ENCODE peak calls at places on chromosome 19, in five cellular contexts. D, A, J, H and L are unnamed samples.

GRCh38 chr19:10517760-10518443 is 655 bp upstream of the S1PR5 start:
- DNase-seq in A (peak; percentile 45), J (no peak), H (peak; percentile 28), D (peak; percentile 55), L (no peak)

GRCh38 chr19:49950956-49951526 is 9.9 kb downstream of the SIGLEC11 start:
- DNase-seq in J (no peak), A (no peak), H (no peak), D (no peak), L (no peak)

GRCh38 chr19:49786432-49786831 is 19.6 kb downstream of the AP2A1 start:
- DNase-seq in A (no peak), D (peak; percentile 52), H (no peak), J (no peak), L (no peak)

GRCh38 chr19:38736036-38736412 is 8.2 kb downstream of the CAPN12 start:
- DNase-seq in D (peak; percentile 71), H (peak; percentile 10), A (peak; percentile 81), J (peak; percentile 32), L (peak; percentile 67)

GRCh38 chr19:37468961-37469777 is at the start of gene ZNF570:
- DNase-seq in A (peak; percentile 86), D (no peak), J (peak; percentile 68), H (peak; percentile 89), L (peak; percentile 92)

GRCh38 chr19:6678690-6679109 is 8.7 kb upstream of the TNFSF14 start:
- DNase-seq in H (no peak), A (no peak), J (peak; percentile 57), D (no peak), L (peak; percentile 40)

GRCh38 chr19:48989701-48990291 is 3.3 kb downstream of the GYS1 start:
- DNase-seq in J (no peak), H (no peak), A (no peak), D (peak; percentile 51), L (no peak)

GRCh38 chr19:52991484-52991883 is 22.2 kb upstream of the ERVV-1 start:
- DNase-seq in D (no peak), A (no peak), H (no peak), J (no peak), L (no peak)

GRCh38 chr19:30077851-30078355 is 135.9 kb downstream of the URI1 start:
- DNase-seq in D (no peak), H (no peak), J (no peak), A (no peak), L (no peak)

GRCh38 chr19:18254546-18255500 is 19.4 kb downstream of the IQCN start:
- DNase-seq in H (peak; percentile 64), D (no peak), J (no peak), A (no peak), L (no peak)

GRCh38 chr19:36032251-36033104 is at the start of gene CLIP3:
- DNase-seq in H (peak; percentile 58), J (no peak), D (no peak), A (peak; percentile 87), L (peak; percentile 27)

GRCh38 chr19:17555929-17556813 is 722 bp downstream of the COLGALT1 start:
- DNase-seq in D (peak; percentile 42), A (peak; percentile 57), J (peak; percentile 24), H (peak; percentile 46), L (peak; percentile 68)

GRCh38 chr19:48812094-48812929 is 1.5 kb upstream of the BCAT2 start:
- DNase-seq in H (peak; percentile 95), A (peak; percentile 97), J (peak; percentile 42), D (peak; percentile 92), L (peak; percentile 89)

GRCh38 chr19:14758816-14759215 is 19.5 kb downstream of the ADGRE2 start:
- DNase-seq in H (peak; percentile 73), J (no peak), A (no peak), D (peak; percentile 42), L (no peak)

GRCh38 chr19:3670796-3671679 is 29.2 kb downstream of the PIP5K1C start:
- DNase-seq in H (no peak), J (peak; percentile 31), A (peak; percentile 92), D (no peak), L (peak; percentile 55)

GRCh38 chr19:2059422-2060201 is 8.6 kb upstream of the MKNK2 start:
- DNase-seq in A (no peak), J (no peak), H (no peak), D (peak; percentile 84), L (no peak)

GRCh38 chr19:12665281-12665573 is 1.3 kb downstream of the MAN2B1 start:
- DNase-seq in J (no peak), A (peak; percentile 82), D (no peak), H (no peak), L (peak; percentile 89)

GRCh38 chr19:23365222-23365621 is 30.0 kb downstream of the ZNF91 start:
- DNase-seq in H (no peak), A (no peak), J (no peak), D (no peak), L (no peak)

GRCh38 chr19:5048091-5048726 is 79.3 kb downstream of the KDM4B start:
- DNase-seq in D (peak; percentile 86), J (peak; percentile 30), H (peak; percentile 56), A (peak; percentile 91), L (peak; percentile 61)

GRCh38 chr19:10660346-10660745 is 6.2 kb downstream of the ILF3 start:
- DNase-seq in A (no peak), H (no peak), D (no peak), J (no peak), L (no peak)